ENCODE peak calls at places on chromosomes 2 and 18, in nine cellular contexts. J is fibroblast of mammary gland, R is fibroblast of lung, F is epithelial cell of esophagus, O is upper lobe of right lung, B is lower lobe of right lung, M is iPS DF 6.9, S is prostate gland, Q is lower leg skin. C is an unnamed sample.

GRCh38 chr18:23526516-23527063 is 23.3 kb downstream of the RMC1 start:
- DNase-seq in B (no peak), O (no peak), F (no peak), M (no peak), S (no peak), R (no peak), Q (no peak), J (no peak), C (no peak)

GRCh38 chr2:109480486-109481195 is 133.1 kb downstream of the SEPTIN10 start:
- DNase-seq in B (peak), Q (no peak), R (no peak), M (no peak), S (no peak), J (no peak), F (no peak), O (no peak), C (no peak)

GRCh38 chr2:18855027-18855426 is 265.7 kb upstream of the NT5C1B start:
- DNase-seq in J (peak), S (no peak), M (no peak), F (peak), R (peak), B (no peak), O (no peak), Q (no peak), C (no peak)

GRCh38 chr2:234502285-234502918 is 5.5 kb upstream of the ARL4C start:
- DNase-seq in S (no peak), R (peak), O (no peak), J (peak), Q (no peak), F (peak), B (no peak), M (no peak), C (peak)

GRCh38 chr2:181904022-181904632 is 12.6 kb downstream of the ITPRID2 start:
- DNase-seq in B (no peak), J (peak), R (peak), M (no peak), F (peak), S (no peak), O (no peak), Q (no peak), C (peak)

GRCh38 chr2:15092691-15093090 is 460.2 kb downstream of the LRATD1 start:
- DNase-seq in B (no peak), F (peak), R (peak), J (peak), O (no peak), M (no peak), Q (no peak), S (no peak), C (peak)

GRCh38 chr2:241493092-241493491 is 15.3 kb downstream of the STK25 start:
- DNase-seq in F (no peak), B (no peak), S (no peak), J (no peak), O (peak), M (no peak), R (no peak), Q (no peak), C (no peak)

GRCh38 chr2:8805278-8806045 is 32.0 kb downstream of the KIDINS220 start:
- DNase-seq in B (no peak), Q (no peak), M (no peak), R (no peak), J (no peak), O (no peak), F (no peak), S (no peak), C (no peak)

GRCh38 chr2:176911-177310 is 86.9 kb downstream of the SH3YL1 start:
- DNase-seq in B (no peak), M (no peak), J (no peak), O (no peak), F (peak), R (no peak), S (no peak), Q (no peak), C (no peak)

GRCh38 chr2:218856896-218857243 is 2.7 kb upstream of the WNT6 start:
- DNase-seq in B (no peak), M (no peak), Q (no peak), J (no peak), O (no peak), F (no peak), S (no peak), R (no peak), C (no peak)

GRCh38 chr2:169131587-169132512 is 62.5 kb downstream of the DHRS9 start:
- DNase-seq in F (peak), Q (no peak), O (no peak), S (no peak), B (no peak), M (no peak), R (peak), J (peak), C (peak)

GRCh38 chr2:54041135-54041534 is 70.3 kb upstream of the PSME4 start:
- DNase-seq in R (no peak), Q (no peak), J (peak), B (no peak), M (no peak), O (no peak), S (no peak), F (peak), C (no peak)

GRCh38 chr2:73998451-73998850 is 13.7 kb downstream of the TET3 start:
- DNase-seq in R (no peak), J (no peak), B (no peak), Q (no peak), S (no peak), O (no peak), F (no peak), M (no peak), C (no peak)

GRCh38 chr18:48589797-48590519 is 51.1 kb downstream of the CTIF start:
- DNase-seq in Q (no peak), M (no peak), R (no peak), J (no peak), S (no peak), F (no peak), B (no peak), O (no peak), C (no peak)

GRCh38 chr2:8821276-8822217 is 15.9 kb downstream of the KIDINS220 start:
- DNase-seq in Q (peak), O (no peak), S (peak), M (no peak), B (no peak), F (peak), J (peak), R (peak), C (peak)

GRCh38 chr2:240269886-240270285 is 129.4 kb upstream of the OTOS start:
- DNase-seq in S (no peak), F (no peak), M (no peak), B (no peak), Q (no peak), O (peak), R (no peak), J (no peak), C (no peak)

GRCh38 chr2:234495076-234495800 is 1.6 kb downstream of the ARL4C start:
- DNase-seq in Q (no peak), M (no peak), B (no peak), J (peak), O (no peak), S (peak), R (peak), F (peak), C (no peak)

GRCh38 chr2:29207352-29207751 is 92.1 kb downstream of the CLIP4 start:
- DNase-seq in F (no peak), M (no peak), O (no peak), B (no peak), Q (no peak), J (no peak), S (no peak), R (no peak), C (no peak)

GRCh38 chr2:10580991-10581390 is 108.8 kb downstream of the NOL10 start:
- DNase-seq in M (no peak), F (no peak), S (no peak), Q (no peak), J (no peak), B (no peak), O (no peak), R (no peak), C (no peak)

GRCh38 chr18:45760443-45761036 is 36.6 kb downstream of the SLC14A1 start:
- DNase-seq in Q (no peak), O (no peak), B (no peak), F (no peak), J (no peak), R (no peak), M (peak), S (no peak), C (no peak)

GRCh38 chr2:219369447-219369861 is 18.3 kb downstream of the DNPEP start:
- DNase-seq in S (peak), Q (peak), B (peak), J (peak), F (peak), M (no peak), O (peak), R (peak), C (peak)

GRCh38 chr2:26640331-26640745 is 828 bp downstream of the CIB4 start:
- DNase-seq in Q (no peak), O (no peak), J (peak), B (no peak), S (no peak), R (peak), M (no peak), F (peak), C (peak)

GRCh38 chr2:236849508-236849907 is 236.2 kb upstream of the COPS8 start:
- DNase-seq in J (no peak), B (no peak), Q (no peak), R (no peak), O (no peak), S (no peak), F (no peak), M (no peak), C (no peak)

GRCh38 chr2:1618191-1618961 is 125.9 kb downstream of the PXDN start:
- DNase-seq in Q (no peak), M (no peak), B (peak), S (no peak), R (no peak), J (no peak), F (no peak), O (peak), C (no peak)

GRCh38 chr2:95021847-95022246 is 3.7 kb upstream of the MAL start:
- DNase-seq in Q (no peak), R (no peak), F (no peak), M (no peak), S (no peak), J (no peak), O (no peak), B (no peak), C (no peak)

GRCh38 chr2:37523861-37524362 is 147.5 kb downstream of the CDC42EP3 start:
- DNase-seq in R (peak), S (peak), J (peak), M (no peak), O (no peak), Q (peak), B (no peak), F (peak), C (peak)

GRCh38 chr2:119142822-119143221 is 15.7 kb downstream of the C1QL2 start:
- DNase-seq in Q (no peak), O (no peak), R (no peak), M (no peak), J (no peak), S (no peak), B (no peak), F (no peak), C (no peak)

GRCh38 chr2:3642521-3643215 is 15.3 kb upstream of the ALLC start:
- DNase-seq in S (no peak), Q (no peak), F (no peak), M (no peak), O (peak), B (no peak), J (no peak), R (no peak), C (no peak)

GRCh38 chr2:127877626-127878025 is 8.1 kb downstream of the AMMECR1L start:
- DNase-seq in F (no peak), S (no peak), J (peak), O (no peak), Q (no peak), R (no peak), M (no peak), B (no peak), C (no peak)

GRCh38 chr2:185291035-185291647 is 447.5 kb upstream of the FSIP2 start:
- DNase-seq in F (peak), R (peak), O (peak), J (peak), S (peak), Q (no peak), M (peak), B (no peak), C (peak)

GRCh38 chr18:72652990-72653593 is 109.0 kb upstream of the CBLN2 start:
- DNase-seq in Q (no peak), O (no peak), R (no peak), B (no peak), M (peak), F (peak), S (no peak), J (peak), C (peak)
- H3K4me3 ChIP-seq in Q (no peak), O (no peak), R (no peak), B (no peak), M (no peak), F (no peak), S (no peak), J (no peak), C (no peak)

GRCh38 chr2:64019975-64020281 is 700 bp upstream of the VPS54 start:
- DNase-seq in S (no peak), R (no peak), B (no peak), Q (no peak), M (no peak), O (no peak), J (no peak), F (no peak), C (no peak)
- H3K4me3 ChIP-seq in S (peak), R (peak), B (peak), Q (peak), M (no peak), O (peak), J (peak), F (no peak), C (no peak)

DNA sequence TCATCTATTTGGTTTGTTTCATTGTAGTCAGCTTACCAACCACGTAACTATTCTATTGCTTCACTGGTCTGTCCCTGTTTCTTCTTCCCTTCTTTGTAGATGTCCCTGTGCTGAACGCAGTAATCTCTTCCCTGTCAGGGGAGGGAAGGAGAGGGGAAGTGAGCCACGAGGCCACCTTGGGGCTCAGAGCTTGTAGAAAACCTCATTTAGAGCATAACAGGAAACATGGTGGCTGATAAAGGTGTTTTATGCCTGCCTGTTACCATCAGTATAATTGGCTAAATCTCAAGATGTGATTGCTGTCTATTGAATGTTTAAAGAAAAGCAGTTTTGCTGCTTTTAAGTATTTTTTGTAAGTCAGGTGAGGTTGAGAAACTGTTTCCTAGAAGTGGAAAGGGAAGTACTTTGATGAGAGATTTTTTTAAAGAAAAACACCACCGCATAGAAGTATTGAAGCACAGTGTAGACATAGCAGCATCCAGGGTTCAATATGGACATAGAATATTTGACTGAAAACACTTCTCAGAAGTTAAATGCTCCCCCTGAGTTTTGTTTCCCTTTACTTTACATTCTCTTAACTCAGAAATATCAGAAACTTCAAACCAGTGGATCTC is 59.7 kb upstream of the PDK1 start:
- DNase-seq in B (no peak), F (no peak), Q (no peak), R (no peak), O (no peak), M (no peak), S (no peak), J (no peak), C (no peak)
- H3K4me3 ChIP-seq in B (no peak), F (no peak), Q (no peak), R (no peak), O (no peak), M (no peak), S (no peak), J (no peak), C (no peak)

GRCh38 chr2:221791840-221792239 is 219.7 kb upstream of the EPHA4 start:
- DNase-seq in Q (no peak), F (peak), J (peak), B (no peak), M (no peak), S (no peak), R (no peak), O (no peak), C (peak)

GRCh38 chr2:221792971-221793670 is 221.0 kb upstream of the EPHA4 start:
- DNase-seq in R (no peak), O (no peak), F (no peak), M (peak), S (no peak), B (no peak), Q (no peak), J (no peak), C (no peak)

DNA sequence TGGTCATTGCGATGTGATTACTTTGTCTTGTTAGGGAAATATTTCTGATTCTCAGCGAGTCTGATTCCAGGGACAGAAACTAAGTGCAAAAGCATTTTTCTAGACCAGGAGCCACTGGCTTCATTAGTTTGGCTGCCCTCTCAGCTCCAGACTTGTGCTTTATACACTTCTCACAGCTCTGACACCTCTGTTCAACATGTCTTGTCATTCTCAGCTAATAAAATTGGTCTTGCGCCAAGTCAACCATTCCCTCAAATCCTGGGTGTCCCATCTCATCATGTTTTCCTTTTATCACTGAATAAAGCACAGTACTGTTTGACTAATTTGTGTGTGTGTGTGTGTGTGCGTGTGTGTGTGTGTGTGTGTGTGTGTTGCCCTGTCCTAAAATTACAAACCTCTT is 215.5 kb upstream of the EPHA4 start:
- DNase-seq in R (no peak), O (no peak), S (no peak), B (no peak), J (no peak), F (no peak), M (no peak), Q (no peak), C (no peak)
- H3K4me3 ChIP-seq in R (no peak), O (no peak), S (no peak), B (no peak), J (no peak), F (no peak), M (no peak), Q (no peak), C (no peak)

GRCh38 chr2:25454824-25455611 is 113.3 kb upstream of the DNMT3A start:
- DNase-seq in J (no peak), S (no peak), M (no peak), Q (no peak), O (no peak), F (no peak), B (no peak), R (no peak), C (no peak)
- H3K4me3 ChIP-seq in J (no peak), S (no peak), M (no peak), Q (no peak), O (no peak), F (no peak), B (no peak), R (no peak), C (no peak)

GRCh38 chr2:176122633-176123482 is at the start of gene HOXD9:
- DNase-seq in F (no peak), Q (peak), R (no peak), O (no peak), B (no peak), J (peak), S (no peak), M (no peak), C (peak)
- H3K4me3 ChIP-seq in F (no peak), Q (peak), R (no peak), O (peak), B (peak), J (peak), S (peak), M (peak), C (peak)

C was measured in astrocyte of the spinal cord.